ENCODE peak calls at places on chromosome 10, in seven cellular contexts. One of them, this sample, is unnamed.

GRCh38 chr10:86500846-86501245 is 20.7 kb downstream of the WAPL start:
- DNase-seq in heart left ventricle: no peak
- DNase-seq in activated CD4-positive, alpha-beta T cell treated with anti-CD3 and anti-CD28 coated beads, Interleukin-2, amount 50 U/mL, for 4 hours: no peak
- DNase-seq in stimulated activated CD4-positive, alpha-beta T cell treated with anti-CD3 and anti-CD28 coated beads, Interleukin-15, amount 100 ng/mL, for 24 hours: no peak
- DNase-seq in IMR-90: peak
- DNase-seq in immature natural killer cell: no peak
- DNase-seq in EL: peak
- DNase-seq in this sample: no peak

GRCh38 chr10:126331101-126331500 is 57.2 kb downstream of the ADAM12 start:
- DNase-seq in EL: peak
- DNase-seq in heart left ventricle: no peak
- DNase-seq in immature natural killer cell: no peak
- DNase-seq in activated CD4-positive, alpha-beta T cell treated with anti-CD3 and anti-CD28 coated beads, Interleukin-2, amount 50 U/mL, for 4 hours: no peak
- DNase-seq in IMR-90: peak
- DNase-seq in stimulated activated CD4-positive, alpha-beta T cell treated with anti-CD3 and anti-CD28 coated beads, Interleukin-15, amount 100 ng/mL, for 24 hours: no peak
- DNase-seq in this sample: no peak

GRCh38 chr10:77041636-77042258 is 595.9 kb downstream of the KCNMA1 start:
- DNase-seq in immature natural killer cell: peak
- DNase-seq in heart left ventricle: no peak
- DNase-seq in stimulated activated CD4-positive, alpha-beta T cell treated with anti-CD3 and anti-CD28 coated beads, Interleukin-15, amount 100 ng/mL, for 24 hours: peak
- DNase-seq in activated CD4-positive, alpha-beta T cell treated with anti-CD3 and anti-CD28 coated beads, Interleukin-2, amount 50 U/mL, for 4 hours: no peak
- DNase-seq in IMR-90: no peak
- DNase-seq in EL: no peak
- DNase-seq in this sample: no peak

GRCh38 chr10:5584895-5585516 is 60.2 kb downstream of the CALML3 start:
- DNase-seq in stimulated activated CD4-positive, alpha-beta T cell treated with anti-CD3 and anti-CD28 coated beads, Interleukin-15, amount 100 ng/mL, for 24 hours: no peak
- DNase-seq in IMR-90: peak
- DNase-seq in EL: peak
- DNase-seq in activated CD4-positive, alpha-beta T cell treated with anti-CD3 and anti-CD28 coated beads, Interleukin-2, amount 50 U/mL, for 4 hours: no peak
- DNase-seq in heart left ventricle: no peak
- DNase-seq in immature natural killer cell: no peak
- DNase-seq in this sample: no peak

GRCh38 chr10:77604941-77605351 is 32.7 kb downstream of the KCNMA1 start:
- DNase-seq in IMR-90: no peak
- DNase-seq in EL: peak
- DNase-seq in immature natural killer cell: no peak
- DNase-seq in stimulated activated CD4-positive, alpha-beta T cell treated with anti-CD3 and anti-CD28 coated beads, Interleukin-15, amount 100 ng/mL, for 24 hours: no peak
- DNase-seq in activated CD4-positive, alpha-beta T cell treated with anti-CD3 and anti-CD28 coated beads, Interleukin-2, amount 50 U/mL, for 4 hours: no peak
- DNase-seq in heart left ventricle: no peak
- DNase-seq in this sample: no peak

GRCh38 chr10:44278669-44279337 is 106.1 kb downstream of the CXCL12 start:
- DNase-seq in stimulated activated CD4-positive, alpha-beta T cell treated with anti-CD3 and anti-CD28 coated beads, Interleukin-15, amount 100 ng/mL, for 24 hours: no peak
- DNase-seq in activated CD4-positive, alpha-beta T cell treated with anti-CD3 and anti-CD28 coated beads, Interleukin-2, amount 50 U/mL, for 4 hours: no peak
- DNase-seq in IMR-90: peak
- DNase-seq in heart left ventricle: no peak
- DNase-seq in EL: peak
- DNase-seq in immature natural killer cell: no peak
- DNase-seq in this sample: no peak

GRCh38 chr10:131755200-131755599 is 145.6 kb upstream of the PPP2R2D start:
- DNase-seq in EL: no peak
- DNase-seq in stimulated activated CD4-positive, alpha-beta T cell treated with anti-CD3 and anti-CD28 coated beads, Interleukin-15, amount 100 ng/mL, for 24 hours: no peak
- DNase-seq in heart left ventricle: no peak
- DNase-seq in activated CD4-positive, alpha-beta T cell treated with anti-CD3 and anti-CD28 coated beads, Interleukin-2, amount 50 U/mL, for 4 hours: no peak
- DNase-seq in immature natural killer cell: no peak
- DNase-seq in IMR-90: no peak
- DNase-seq in this sample: no peak

GRCh38 chr10:59143550-59143949 is 32.9 kb upstream of the PHYHIPL start:
- DNase-seq in activated CD4-positive, alpha-beta T cell treated with anti-CD3 and anti-CD28 coated beads, Interleukin-2, amount 50 U/mL, for 4 hours: no peak
- DNase-seq in heart left ventricle: no peak
- DNase-seq in IMR-90: no peak
- DNase-seq in EL: no peak
- DNase-seq in immature natural killer cell: no peak
- DNase-seq in stimulated activated CD4-positive, alpha-beta T cell treated with anti-CD3 and anti-CD28 coated beads, Interleukin-15, amount 100 ng/mL, for 24 hours: no peak
- DNase-seq in this sample: no peak

GRCh38 chr10:47095848-47096612 is 184.8 kb downstream of the PTPN20 start:
- DNase-seq in stimulated activated CD4-positive, alpha-beta T cell treated with anti-CD3 and anti-CD28 coated beads, Interleukin-15, amount 100 ng/mL, for 24 hours: no peak
- DNase-seq in activated CD4-positive, alpha-beta T cell treated with anti-CD3 and anti-CD28 coated beads, Interleukin-2, amount 50 U/mL, for 4 hours: no peak
- DNase-seq in EL: no peak
- DNase-seq in immature natural killer cell: no peak
- DNase-seq in heart left ventricle: no peak
- DNase-seq in IMR-90: no peak
- DNase-seq in this sample: no peak

GRCh38 chr10:129161184-129161583 is 305.9 kb upstream of the MGMT start:
- DNase-seq in activated CD4-positive, alpha-beta T cell treated with anti-CD3 and anti-CD28 coated beads, Interleukin-2, amount 50 U/mL, for 4 hours: no peak
- DNase-seq in EL: no peak
- DNase-seq in stimulated activated CD4-positive, alpha-beta T cell treated with anti-CD3 and anti-CD28 coated beads, Interleukin-15, amount 100 ng/mL, for 24 hours: peak
- DNase-seq in immature natural killer cell: no peak
- DNase-seq in heart left ventricle: no peak
- DNase-seq in IMR-90: peak
- DNase-seq in this sample: no peak

GRCh38 chr10:132555648-132556575 is 18.3 kb downstream of the INPP5A start:
- DNase-seq in IMR-90: no peak
- DNase-seq in heart left ventricle: no peak
- DNase-seq in immature natural killer cell: peak
- DNase-seq in stimulated activated CD4-positive, alpha-beta T cell treated with anti-CD3 and anti-CD28 coated beads, Interleukin-15, amount 100 ng/mL, for 24 hours: no peak
- DNase-seq in activated CD4-positive, alpha-beta T cell treated with anti-CD3 and anti-CD28 coated beads, Interleukin-2, amount 50 U/mL, for 4 hours: no peak
- DNase-seq in EL: no peak
- DNase-seq in this sample: peak

GRCh38 chr10:132890301-132890700 is 52.1 kb downstream of the CFAP46 start:
- DNase-seq in activated CD4-positive, alpha-beta T cell treated with anti-CD3 and anti-CD28 coated beads, Interleukin-2, amount 50 U/mL, for 4 hours: no peak
- DNase-seq in EL: no peak
- DNase-seq in heart left ventricle: no peak
- DNase-seq in stimulated activated CD4-positive, alpha-beta T cell treated with anti-CD3 and anti-CD28 coated beads, Interleukin-15, amount 100 ng/mL, for 24 hours: no peak
- DNase-seq in immature natural killer cell: no peak
- DNase-seq in IMR-90: no peak
- DNase-seq in this sample: no peak

GRCh38 chr10:91788527-91788926 is 9.7 kb upstream of the TNKS2 start:
- DNase-seq in immature natural killer cell: no peak
- DNase-seq in heart left ventricle: peak
- DNase-seq in EL: no peak
- DNase-seq in activated CD4-positive, alpha-beta T cell treated with anti-CD3 and anti-CD28 coated beads, Interleukin-2, amount 50 U/mL, for 4 hours: no peak
- DNase-seq in IMR-90: no peak
- DNase-seq in stimulated activated CD4-positive, alpha-beta T cell treated with anti-CD3 and anti-CD28 coated beads, Interleukin-15, amount 100 ng/mL, for 24 hours: no peak
- DNase-seq in this sample: no peak

GRCh38 chr10:102504179-102504975 is 605 bp downstream of the SUFU start:
- DNase-seq in heart left ventricle: peak
- DNase-seq in EL: peak
- DNase-seq in IMR-90: peak
- DNase-seq in activated CD4-positive, alpha-beta T cell treated with anti-CD3 and anti-CD28 coated beads, Interleukin-2, amount 50 U/mL, for 4 hours: peak
- DNase-seq in stimulated activated CD4-positive, alpha-beta T cell treated with anti-CD3 and anti-CD28 coated beads, Interleukin-15, amount 100 ng/mL, for 24 hours: peak
- DNase-seq in immature natural killer cell: no peak
- DNase-seq in this sample: peak

GRCh38 chr10:58967551-58968418 is 208.7 kb upstream of the PHYHIPL start:
- DNase-seq in stimulated activated CD4-positive, alpha-beta T cell treated with anti-CD3 and anti-CD28 coated beads, Interleukin-15, amount 100 ng/mL, for 24 hours: no peak
- DNase-seq in immature natural killer cell: no peak
- DNase-seq in heart left ventricle: peak
- DNase-seq in activated CD4-positive, alpha-beta T cell treated with anti-CD3 and anti-CD28 coated beads, Interleukin-2, amount 50 U/mL, for 4 hours: no peak
- DNase-seq in IMR-90: no peak
- DNase-seq in EL: no peak
- DNase-seq in this sample: peak

GRCh38 chr10:132829403-132829802 is 43.5 kb upstream of the NKX6-2 start:
- DNase-seq in immature natural killer cell: no peak
- DNase-seq in activated CD4-positive, alpha-beta T cell treated with anti-CD3 and anti-CD28 coated beads, Interleukin-2, amount 50 U/mL, for 4 hours: no peak
- DNase-seq in EL: no peak
- DNase-seq in IMR-90: no peak
- DNase-seq in heart left ventricle: no peak
- DNase-seq in stimulated activated CD4-positive, alpha-beta T cell treated with anti-CD3 and anti-CD28 coated beads, Interleukin-15, amount 100 ng/mL, for 24 hours: no peak
- DNase-seq in this sample: peak

GRCh38 chr10:132677096-132677904 is 108.6 kb downstream of the NKX6-2 start:
- DNase-seq in immature natural killer cell: no peak
- DNase-seq in IMR-90: no peak
- DNase-seq in EL: no peak
- DNase-seq in activated CD4-positive, alpha-beta T cell treated with anti-CD3 and anti-CD28 coated beads, Interleukin-2, amount 50 U/mL, for 4 hours: no peak
- DNase-seq in heart left ventricle: no peak
- DNase-seq in stimulated activated CD4-positive, alpha-beta T cell treated with anti-CD3 and anti-CD28 coated beads, Interleukin-15, amount 100 ng/mL, for 24 hours: no peak
- DNase-seq in this sample: peak

GRCh38 chr10:13162013-13162364 is 631 bp downstream of the MCM10 start:
- DNase-seq in EL: peak
- DNase-seq in IMR-90: no peak
- DNase-seq in stimulated activated CD4-positive, alpha-beta T cell treated with anti-CD3 and anti-CD28 coated beads, Interleukin-15, amount 100 ng/mL, for 24 hours: no peak
- DNase-seq in immature natural killer cell: no peak
- DNase-seq in activated CD4-positive, alpha-beta T cell treated with anti-CD3 and anti-CD28 coated beads, Interleukin-2, amount 50 U/mL, for 4 hours: no peak
- DNase-seq in heart left ventricle: no peak
- DNase-seq in this sample: no peak

This sample was measured in glutamatergic neuron.